ENCODE peak calls at places on chromosomes 12 and 14, in seven cellular contexts. H is left lung, D is adrenal gland, F is stomach, I is fibroblast of villous mesenchyme, P is foreskin keratinocyte, E is K562. X is an unnamed sample.
A peak's percentile ranks its signal among the peaks of the same experiment; 100 is the strongest.

GRCh38 chr12:96170328-96170727 is 23.8 kb upstream of the ELK3 start:
- DNase-seq in D (no peak), I (no peak), F (no peak), E (no peak), H (no peak), P (no peak), X (no peak)

GRCh38 chr12:92464911-92465310 is 237.9 kb upstream of the PLEKHG7 start:
- DNase-seq in E (no peak), H (no peak), I (no peak), F (no peak), D (no peak), P (no peak), X (no peak)

GRCh38 chr14:23910081-23910875 is 43.3 kb upstream of the DHRS4 start:
- DNase-seq in H (no peak), F (peak; percentile 69), P (peak; percentile 20), E (peak; percentile 46), D (peak; percentile 61), I (peak; percentile 54), X (no peak)

GRCh38 chr14:104558231-104559042 is 21.1 kb upstream of the C14orf180 start:
- DNase-seq in E (no peak), I (no peak), H (no peak), F (no peak), P (no peak), D (no peak), X (no peak)

GRCh38 chr12:14394317-14395058 is 29.0 kb downstream of the ATF7IP start:
- DNase-seq in I (peak; percentile 83), F (peak; percentile 38), P (peak; percentile 81), D (peak; percentile 63), E (peak; percentile 81), H (no peak), X (no peak)

GRCh38 chr14:24861083-24861630 is 188.8 kb downstream of the STXBP6 start:
- DNase-seq in P (peak; percentile 10), H (no peak), E (no peak), I (no peak), F (no peak), D (no peak), X (no peak)

GRCh38 chr12:111330800-111331752 is 37.8 kb downstream of the PHETA1 start:
- DNase-seq in D (peak; percentile 23), I (peak; percentile 55), F (no peak), E (peak; percentile 68), H (no peak), P (no peak), X (no peak)

GRCh38 chr14:23299558-23299957 is 3.1 kb downstream of the PPP1R3E start:
- DNase-seq in F (no peak), I (peak; percentile 66), E (peak; percentile 67), H (no peak), D (peak; percentile 42), P (no peak), X (no peak)

GRCh38 chr14:94646481-94646880 is 34.3 kb downstream of the SERPINA3 start:
- DNase-seq in P (no peak), E (no peak), D (no peak), I (no peak), F (no peak), H (no peak), X (no peak)

GRCh38 chr12:718756-719138 is 33.6 kb upstream of the WNK1 start:
- DNase-seq in I (no peak), P (no peak), F (no peak), E (no peak), D (no peak), H (no peak), X (no peak)

GRCh38 chr12:5262450-5262849 is 169.5 kb upstream of the NTF3 start:
- DNase-seq in I (peak; percentile 36), P (no peak), H (no peak), D (no peak), F (no peak), E (no peak), X (no peak)

GRCh38 chr14:105526781-105527380 is 498 bp downstream of the TMEM121 start:
- DNase-seq in H (peak; percentile 31), F (no peak), D (no peak), P (no peak), I (no peak), E (no peak), X (no peak)

GRCh38 chr12:89085421-89085820 is 266.9 kb downstream of the DUSP6 start:
- DNase-seq in F (no peak), P (no peak), H (no peak), D (peak; percentile 35), E (no peak), I (no peak), X (no peak)

GRCh38 chr12:45286621-45287020 is 70.7 kb downstream of the ANO6 start:
- DNase-seq in F (no peak), I (no peak), H (no peak), D (no peak), P (no peak), E (no peak), X (no peak)

GRCh38 chr14:28763914-28764848 is 2.4 kb upstream of the FOXG1 start:
- DNase-seq in I (no peak), D (no peak), E (peak; percentile 28), P (no peak), H (no peak), F (no peak), X (no peak)

GRCh38 chr12:54005853-54006699 is 2.7 kb upstream of the HOXC8 start:
- DNase-seq in D (peak; percentile 91), H (peak; percentile 83), I (peak; percentile 91), E (peak; percentile 91), F (peak; percentile 93), P (no peak), X (peak; percentile 83)

GRCh38 chr14:34966413-34966812 is 16.4 kb upstream of the SRP54 start:
- DNase-seq in H (no peak), F (no peak), I (no peak), P (no peak), D (no peak), E (peak; percentile 11), X (no peak)

GRCh38 chr14:103663506-103663905 is 34.5 kb downstream of the KLC1 start:
- DNase-seq in P (no peak), H (no peak), E (no peak), D (no peak), F (no peak), I (no peak), X (no peak)

GRCh38 chr12:76927170-76927784 is 48.5 kb upstream of the CSRP2 start:
- DNase-seq in D (peak; percentile 15), H (no peak), F (peak; percentile 28), E (peak; percentile 69), P (no peak), I (peak; percentile 59), X (no peak)

GRCh38 chr14:89244720-89245119 is 172.3 kb downstream of the FOXN3 start:
- DNase-seq in P (no peak), D (no peak), E (no peak), F (no peak), H (no peak), I (no peak), X (no peak)

GRCh38 chr14:89241934-89242670 is 174.9 kb downstream of the FOXN3 start:
- DNase-seq in P (no peak), F (no peak), H (no peak), D (no peak), I (no peak), E (no peak), X (no peak)

GRCh38 chr14:89243765-89244164 is 173.3 kb downstream of the FOXN3 start:
- DNase-seq in E (no peak), P (no peak), H (no peak), D (no peak), I (no peak), F (no peak), X (no peak)

GRCh38 chr14:89242871-89243270 is 174.2 kb downstream of the FOXN3 start:
- DNase-seq in H (no peak), E (no peak), F (no peak), I (no peak), D (no peak), P (no peak), X (no peak)

DNA sequence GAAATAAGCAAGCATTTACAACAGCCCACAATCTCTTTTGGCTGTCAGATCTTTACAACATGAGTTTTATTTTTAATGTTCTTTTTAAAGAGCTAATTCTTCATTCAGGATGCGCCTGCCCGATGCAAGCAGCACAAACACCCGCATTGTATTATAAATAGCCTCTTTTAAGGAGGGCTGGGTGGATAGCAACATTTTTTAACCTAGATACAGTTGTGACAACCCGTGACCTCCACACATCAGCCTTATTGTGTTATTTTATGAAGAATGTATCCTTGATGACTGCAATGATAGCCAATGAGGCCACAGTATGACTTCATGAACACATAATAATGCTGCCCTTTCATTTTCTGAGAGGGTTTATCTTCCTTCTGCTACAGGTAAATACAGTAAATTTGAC is 173.7 kb downstream of the FOXN3 start:
- DNase-seq in E (no peak), F (no peak), P (no peak), D (peak; percentile 46), I (no peak), H (no peak), X (no peak)
- TF ChIP-seq CTCF in E (no peak), F (no peak), P (no peak), D (no peak), I (no peak), H (no peak), X (no peak)

GRCh38 chr14:75518625-75519024 is 3.6 kb upstream of the BATF start:
- DNase-seq in P (no peak), F (no peak), H (no peak), D (peak; percentile 53), E (peak; percentile 53), I (peak; percentile 39), X (no peak)
- TF ChIP-seq CTCF in P (peak; percentile 48), F (no peak), H (no peak), D (no peak), E (peak; percentile 59), I (peak; percentile 58), X (no peak)

GRCh38 chr14:89337161-89337560 is 79.9 kb downstream of the FOXN3 start:
- DNase-seq in H (no peak), I (no peak), F (no peak), E (no peak), D (no peak), P (no peak), X (no peak)

GRCh38 chr14:89339158-89339557 is 77.9 kb downstream of the FOXN3 start:
- DNase-seq in D (no peak), P (no peak), F (no peak), I (no peak), H (no peak), E (no peak), X (no peak)

GRCh38 chr14:89339579-89339978 is 77.5 kb downstream of the FOXN3 start:
- DNase-seq in F (no peak), P (no peak), D (no peak), E (no peak), H (no peak), I (no peak), X (no peak)

GRCh38 chr14:89337912-89338311 is 79.1 kb downstream of the FOXN3 start:
- DNase-seq in P (no peak), D (peak; percentile 77), H (no peak), I (peak; percentile 41), F (no peak), E (no peak), X (no peak)

GRCh38 chr14:89336338-89336737 is 80.7 kb downstream of the FOXN3 start:
- DNase-seq in P (no peak), F (no peak), H (no peak), D (no peak), I (no peak), E (peak; percentile 2), X (no peak)
- TF ChIP-seq CTCF in P (peak; percentile 24), F (no peak), H (no peak), D (no peak), I (no peak), E (no peak), X (no peak)

DNA sequence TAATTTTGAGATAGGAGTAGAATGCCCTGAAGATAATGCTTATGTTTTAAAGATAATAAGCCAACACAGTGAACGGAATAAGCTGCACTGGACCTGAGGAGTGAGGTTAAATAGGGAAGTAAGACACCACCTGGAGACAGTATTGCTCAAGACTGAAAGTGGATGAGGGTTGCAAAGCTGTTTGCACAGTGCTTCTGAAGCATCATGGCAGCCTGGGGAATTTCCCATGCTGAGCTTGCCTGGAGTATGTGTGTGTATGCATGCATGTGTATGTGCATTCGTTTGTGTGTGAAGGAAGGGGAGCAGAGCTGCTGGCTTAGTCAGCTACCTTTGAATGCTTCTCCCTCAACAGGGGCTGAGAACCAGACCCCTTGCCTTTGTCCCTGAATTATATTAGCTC is 35.8 kb downstream of the BHLHE41 start:
- DNase-seq in D (no peak), H (no peak), F (no peak), E (no peak), I (no peak), P (peak; percentile 51), X (no peak)
- TF ChIP-seq CTCF in D (no peak), H (no peak), F (no peak), E (no peak), I (no peak), P (no peak), X (no peak)

X was measured in activated B cell treated with CpG ODN at 0.5 μM for 24 hours.